ENCODE peak calls at places on chromosomes 7 and 10, in five cellular contexts. Z is transverse colon, E is RPMI7951, T is AG08395, U is tibial nerve. C is an unnamed sample.

GRCh38 chr7:30466266-30466665 is 12.3 kb downstream of the NOD1 start:
- DNase-seq in T (no peak), Z (no peak), U (no peak), E (peak; percentile 25), C (no peak)

GRCh38 chr10:102611514-102612095 is 32.7 kb upstream of the TRIM8 start:
- DNase-seq in T (no peak), U (no peak), Z (no peak), E (peak; percentile 22), C (no peak)

GRCh38 chr7:31119249-31119648 is 67.1 kb downstream of the ADCYAP1R1 start:
- DNase-seq in T (no peak), U (no peak), Z (no peak), E (no peak), C (no peak)

GRCh38 chr7:145212050-145212449 is 376.2 kb upstream of the TPK1 start:
- DNase-seq in U (no peak), E (peak; percentile 30), T (no peak), Z (no peak), C (no peak)

GRCh38 chr10:101216631-101217425 is 12.4 kb downstream of the LBX1 start:
- DNase-seq in E (no peak), U (no peak), Z (no peak), T (no peak), C (no peak)

GRCh38 chr7:50644114-50644513 is 78.9 kb upstream of the DDC start:
- DNase-seq in U (no peak), T (no peak), E (no peak), Z (no peak), C (no peak)

GRCh38 chr10:123536176-123536845 is 129.8 kb upstream of the GPR26 start:
- DNase-seq in T (no peak), U (no peak), Z (no peak), E (no peak), C (no peak)

GRCh38 chr10:32190890-32191491 is 134.8 kb upstream of the KIF5B start:
- DNase-seq in Z (no peak), U (peak; percentile 38), E (peak; percentile 50), T (peak; percentile 45), C (no peak)

GRCh38 chr10:11472158-11472753 is 139.2 kb downstream of the USP6NL start:
- DNase-seq in U (peak; percentile 65), Z (peak; percentile 58), T (peak; percentile 63), E (peak; percentile 40), C (no peak)

GRCh38 chr10:70974351-70974901 is 86.1 kb upstream of the PCBD1 start:
- DNase-seq in U (no peak), E (peak; percentile 68), T (peak; percentile 53), Z (no peak), C (no peak)

GRCh38 chr7:123209786-123210185 is 10.0 kb upstream of the SLC13A1 start:
- DNase-seq in T (no peak), U (no peak), Z (peak; percentile 21), E (no peak), C (no peak)

GRCh38 chr10:36465604-36466379 is 659.6 kb upstream of the ANKRD30A start:
- DNase-seq in U (no peak), Z (no peak), T (no peak), E (peak; percentile 34), C (no peak)

GRCh38 chr10:22681783-22682183 is 32.6 kb downstream of the PIP4K2A start:
- DNase-seq in U (no peak), T (peak; percentile 74), Z (no peak), E (peak; percentile 83), C (no peak)

GRCh38 chr7:144842377-144842851 is 6.6 kb upstream of the TPK1 start:
- DNase-seq in Z (peak; percentile 81), U (peak; percentile 28), E (no peak), T (no peak), C (no peak)

GRCh38 chr10:118712930-118713634 is 41.7 kb downstream of the CACUL1 start:
- DNase-seq in U (no peak), E (no peak), T (no peak), Z (no peak), C (no peak)

GRCh38 chr7:40827217-40828085 is 692.6 kb downstream of the SUGCT start:
- DNase-seq in U (peak; percentile 25), T (peak; percentile 65), Z (no peak), E (peak; percentile 91), C (no peak)

GRCh38 chr10:131979821-131980270 is 1.9 kb downstream of the BNIP3 start:
- DNase-seq in T (peak; percentile 33), Z (no peak), U (no peak), E (peak; percentile 24), C (no peak)

GRCh38 chr10:80411681-80412230 is 3.4 kb downstream of the PRXL2A start:
- DNase-seq in Z (no peak), T (no peak), E (no peak), U (no peak), C (no peak)

GRCh38 chr10:84588426-84588825 is 260.0 kb downstream of the CCSER2 start:
- DNase-seq in E (no peak), Z (no peak), T (no peak), U (no peak), C (no peak)

GRCh38 chr10:118106426-118106825 is 59.7 kb upstream of the RAB11FIP2 start:
- DNase-seq in E (no peak), T (no peak), Z (no peak), U (no peak), C (no peak)

GRCh38 chr10:66265398-66265797 is 660.4 kb upstream of the LRRTM3 start:
- DNase-seq in T (no peak), E (no peak), U (no peak), Z (no peak), C (no peak)

GRCh38 chr10:86657396-86658011 is 3.2 kb downstream of the OPN4 start:
- DNase-seq in U (no peak), T (no peak), E (no peak), Z (peak; percentile 3), C (no peak)

GRCh38 chr10:11407939-11408338 is 203.5 kb downstream of the USP6NL start:
- DNase-seq in U (no peak), Z (no peak), E (no peak), T (no peak), C (no peak)

GRCh38 chr7:158676171-158676840 is 28.3 kb downstream of the NCAPG2 start:
- DNase-seq in Z (no peak), E (no peak), T (peak; percentile 39), U (no peak), C (no peak)

GRCh38 chr10:132497083-132497680 is 40.4 kb upstream of the INPP5A start:
- DNase-seq in T (no peak), U (no peak), E (no peak), Z (no peak), C (no peak)

GRCh38 chr10:49831352-49832040 is 69.4 kb upstream of the OGDHL start:
- DNase-seq in Z (no peak), U (no peak), E (peak; percentile 39), T (peak; percentile 3), C (no peak)

GRCh38 chr7:28078036-28078901 is 102.3 kb downstream of the JAZF1 start:
- DNase-seq in Z (peak; percentile 28), E (peak; percentile 53), U (peak; percentile 54), T (peak; percentile 52), C (no peak)

C was measured in NCI-H187.